ENCODE peak calls at places on chromosomes 12 and 14, in five cellular contexts. One of them, this sample, is unnamed.
A peak's percentile ranks its signal among the peaks of the same experiment; 100 is the strongest.

GRCh38 chr14:26021759-26022158 is 576.1 kb downstream of the NOVA1 start:
- DNase-seq in small intestine: no peak
- DNase-seq in MM.1S: no peak
- DNase-seq in A673: no peak
- DNase-seq in sigmoid colon: no peak
- DNase-seq in this sample: no peak

GRCh38 chr14:60803871-60804270 is 69.3 kb downstream of the MNAT1 start:
- DNase-seq in A673: no peak
- DNase-seq in small intestine: no peak
- DNase-seq in sigmoid colon: no peak
- DNase-seq in MM.1S: no peak
- DNase-seq in this sample: no peak

GRCh38 chr12:107917912-107918800 is 143.7 kb downstream of the ASCL4 start:
- DNase-seq in A673: peak; percentile 23
- DNase-seq in MM.1S: peak; percentile 54
- DNase-seq in small intestine: peak; percentile 46
- DNase-seq in sigmoid colon: no peak
- DNase-seq in this sample: no peak

GRCh38 chr12:109753054-109753401 is 39.4 kb downstream of the FAM222A start:
- DNase-seq in sigmoid colon: peak; percentile 18
- DNase-seq in MM.1S: no peak
- DNase-seq in small intestine: no peak
- DNase-seq in A673: no peak
- DNase-seq in this sample: no peak

GRCh38 chr12:63066136-63066535 is 84.9 kb downstream of the AVPR1A start:
- DNase-seq in MM.1S: no peak
- DNase-seq in sigmoid colon: no peak
- DNase-seq in A673: no peak
- DNase-seq in small intestine: no peak
- DNase-seq in this sample: no peak

GRCh38 chr14:99191663-99192621 is 80.1 kb downstream of the BCL11B start:
- DNase-seq in MM.1S: peak; percentile 19
- DNase-seq in sigmoid colon: peak; percentile 78
- DNase-seq in small intestine: peak; percentile 33
- DNase-seq in A673: peak; percentile 81
- DNase-seq in this sample: no peak

GRCh38 chr12:4274960-4275868 is 1.7 kb downstream of the CCND2 start:
- DNase-seq in sigmoid colon: no peak
- DNase-seq in A673: no peak
- DNase-seq in small intestine: peak; percentile 46
- DNase-seq in MM.1S: no peak
- DNase-seq in this sample: peak; percentile 70

GRCh38 chr12:41089438-41089837 is 98.7 kb upstream of the PDZRN4 start:
- DNase-seq in small intestine: no peak
- DNase-seq in sigmoid colon: no peak
- DNase-seq in A673: no peak
- DNase-seq in MM.1S: no peak
- DNase-seq in this sample: no peak

GRCh38 chr12:87756111-87756510 is 273.1 kb downstream of the C12orf50 start:
- DNase-seq in small intestine: no peak
- DNase-seq in A673: no peak
- DNase-seq in MM.1S: no peak
- DNase-seq in sigmoid colon: no peak
- DNase-seq in this sample: no peak

GRCh38 chr14:25074112-25074511 is 24.2 kb upstream of the STXBP6 start:
- DNase-seq in MM.1S: no peak
- DNase-seq in small intestine: no peak
- DNase-seq in A673: no peak
- DNase-seq in sigmoid colon: no peak
- DNase-seq in this sample: no peak

GRCh38 chr14:53516261-53516774 is 363.2 kb upstream of the DDHD1 start:
- DNase-seq in A673: no peak
- DNase-seq in sigmoid colon: no peak
- DNase-seq in small intestine: no peak
- DNase-seq in MM.1S: no peak
- DNase-seq in this sample: no peak

GRCh38 chr14:57976701-57977100 is 110.8 kb upstream of the SLC35F4 start:
- DNase-seq in small intestine: no peak
- DNase-seq in A673: no peak
- DNase-seq in MM.1S: no peak
- DNase-seq in sigmoid colon: no peak
- DNase-seq in this sample: no peak

GRCh38 chr12:108914031-108914630 is 34.2 kb downstream of the DAO start:
- DNase-seq in small intestine: no peak
- DNase-seq in MM.1S: no peak
- DNase-seq in A673: no peak
- DNase-seq in sigmoid colon: no peak
- DNase-seq in this sample: no peak

GRCh38 chr14:27006520-27006919 is 408.7 kb upstream of the NOVA1 start:
- DNase-seq in sigmoid colon: no peak
- DNase-seq in A673: no peak
- DNase-seq in small intestine: no peak
- DNase-seq in MM.1S: no peak
- DNase-seq in this sample: no peak

GRCh38 chr12:21392384-21392783 is 19.7 kb downstream of the IAPP start:
- DNase-seq in A673: no peak
- DNase-seq in MM.1S: no peak
- DNase-seq in sigmoid colon: no peak
- DNase-seq in small intestine: no peak
- DNase-seq in this sample: no peak

GRCh38 chr14:47929334-47929733 is 253.9 kb upstream of the MDGA2 start:
- DNase-seq in MM.1S: no peak
- DNase-seq in small intestine: no peak
- DNase-seq in sigmoid colon: no peak
- DNase-seq in A673: no peak
- DNase-seq in this sample: no peak

GRCh38 chr12:121189061-121189886 is 20.7 kb upstream of the P2RX4 start:
- DNase-seq in MM.1S: no peak
- DNase-seq in A673: no peak
- DNase-seq in sigmoid colon: no peak
- DNase-seq in small intestine: peak; percentile 61
- DNase-seq in this sample: no peak

GRCh38 chr12:77575376-77575775 is 255.3 kb upstream of the NAV3 start:
- DNase-seq in small intestine: no peak
- DNase-seq in sigmoid colon: no peak
- DNase-seq in MM.1S: no peak
- DNase-seq in A673: no peak
- DNase-seq in this sample: no peak

GRCh38 chr12:130480887-130481286 is 143.2 kb downstream of the PIWIL1 start:
- DNase-seq in small intestine: no peak
- DNase-seq in A673: no peak
- DNase-seq in MM.1S: no peak
- DNase-seq in sigmoid colon: no peak
- DNase-seq in this sample: no peak

GRCh38 chr14:49363926-49364751 is 222.0 kb downstream of the RPS29 start:
- DNase-seq in A673: no peak
- DNase-seq in sigmoid colon: no peak
- DNase-seq in small intestine: no peak
- DNase-seq in MM.1S: no peak
- DNase-seq in this sample: no peak

GRCh38 chr12:117854339-117855012 is 114.3 kb downstream of the KSR2 start:
- DNase-seq in small intestine: peak; percentile 51
- DNase-seq in MM.1S: peak; percentile 36
- DNase-seq in A673: peak; percentile 76
- DNase-seq in sigmoid colon: no peak
- DNase-seq in this sample: no peak

GRCh38 chr14:105943973-105944602 is 417.7 kb downstream of the TMEM121 start:
- DNase-seq in sigmoid colon: no peak
- DNase-seq in A673: no peak
- DNase-seq in small intestine: peak; percentile 54
- DNase-seq in MM.1S: no peak
- DNase-seq in this sample: no peak

GRCh38 chr14:29518335-29518734 is 409.3 kb downstream of the PRKD1 start:
- DNase-seq in A673: peak; percentile 10
- DNase-seq in MM.1S: no peak
- DNase-seq in sigmoid colon: no peak
- DNase-seq in small intestine: no peak
- DNase-seq in this sample: no peak

GRCh38 chr12:92614502-92614901 is 88.3 kb upstream of the PLEKHG7 start:
- DNase-seq in A673: no peak
- DNase-seq in MM.1S: no peak
- DNase-seq in sigmoid colon: no peak
- DNase-seq in small intestine: no peak
- DNase-seq in this sample: no peak

GRCh38 chr14:97251423-97252155 is 454.4 kb downstream of the VRK1 start:
- DNase-seq in small intestine: no peak
- DNase-seq in A673: no peak
- DNase-seq in MM.1S: no peak
- DNase-seq in sigmoid colon: no peak
- DNase-seq in this sample: no peak

GRCh38 chr12:70534466-70534865 is 102.8 kb downstream of the PTPRB start:
- DNase-seq in A673: no peak
- DNase-seq in small intestine: no peak
- DNase-seq in MM.1S: no peak
- DNase-seq in sigmoid colon: no peak
- DNase-seq in this sample: no peak

GRCh38 chr12:102569803-102570202 is 89.4 kb upstream of the IGF1 start:
- DNase-seq in small intestine: no peak
- DNase-seq in MM.1S: no peak
- DNase-seq in A673: no peak
- DNase-seq in sigmoid colon: no peak
- DNase-seq in this sample: no peak

GRCh38 chr12:15208871-15209656 is 12.2 kb downstream of the RERG start:
- DNase-seq in A673: no peak
- DNase-seq in small intestine: no peak
- DNase-seq in MM.1S: no peak
- DNase-seq in sigmoid colon: no peak
- DNase-seq in this sample: no peak

GRCh38 chr12:52696588-52696987 is 6.7 kb downstream of the KRT77 start:
- DNase-seq in sigmoid colon: no peak
- DNase-seq in A673: no peak
- DNase-seq in small intestine: no peak
- DNase-seq in MM.1S: no peak
- DNase-seq in this sample: no peak
- H3K27ac ChIP-seq in sigmoid colon: no peak overlapping the region
- H3K27ac ChIP-seq in A673: no peak overlapping the region
- H3K27ac ChIP-seq in small intestine: no peak overlapping the region
- H3K27ac ChIP-seq in MM.1S: no peak overlapping the region
- H3K27ac ChIP-seq in this sample: no peak overlapping the region

DNA sequence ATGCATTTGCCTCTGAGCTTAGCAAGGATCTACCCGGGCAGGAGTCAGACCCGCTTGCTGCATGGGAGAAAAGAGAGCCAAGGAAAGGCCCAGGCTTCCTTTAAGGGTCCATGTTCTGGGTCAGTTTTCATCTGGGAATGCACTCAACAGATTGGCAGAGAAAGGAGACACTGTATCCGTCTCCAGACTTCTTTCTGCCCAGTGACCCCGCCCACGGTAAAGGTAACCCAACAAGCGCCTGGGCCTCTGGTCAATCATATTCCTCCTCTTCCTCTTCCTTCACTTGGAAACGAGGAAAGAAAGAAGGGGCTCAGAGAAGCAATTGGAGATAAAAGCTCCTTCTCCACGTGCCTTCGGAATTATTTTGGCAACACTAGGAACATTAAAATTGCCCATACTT is 27.1 kb upstream of the TCP11L2 start:
- DNase-seq in small intestine: no peak
- DNase-seq in MM.1S: no peak
- DNase-seq in sigmoid colon: no peak
- DNase-seq in A673: no peak
- DNase-seq in this sample: no peak
- H3K4me3 ChIP-seq in small intestine: no peak overlapping the region
- H3K4me3 ChIP-seq in MM.1S: no peak overlapping the region
- H3K4me3 ChIP-seq in sigmoid colon: no peak overlapping the region
- H3K4me3 ChIP-seq in A673: no peak overlapping the region
- H3K4me3 ChIP-seq in this sample: no peak overlapping the region

GRCh38 chr12:52355181-52355580 is 12.1 kb downstream of the KRT85 start:
- DNase-seq in small intestine: no peak
- DNase-seq in A673: no peak
- DNase-seq in sigmoid colon: no peak
- DNase-seq in MM.1S: no peak
- DNase-seq in this sample: no peak

GRCh38 chr12:52356031-52356761 is 11.1 kb downstream of the KRT85 start:
- DNase-seq in small intestine: no peak
- DNase-seq in MM.1S: no peak
- DNase-seq in sigmoid colon: no peak
- DNase-seq in A673: no peak
- DNase-seq in this sample: no peak

GRCh38 chr12:52353766-52354165 is 13.5 kb downstream of the KRT85 start:
- DNase-seq in MM.1S: no peak
- DNase-seq in small intestine: no peak
- DNase-seq in A673: no peak
- DNase-seq in sigmoid colon: no peak
- DNase-seq in this sample: no peak

GRCh38 chr12:52352951-52353350 is 14.3 kb downstream of the KRT85 start:
- DNase-seq in A673: no peak
- DNase-seq in MM.1S: no peak
- DNase-seq in sigmoid colon: no peak
- DNase-seq in small intestine: no peak
- DNase-seq in this sample: no peak

DNA sequence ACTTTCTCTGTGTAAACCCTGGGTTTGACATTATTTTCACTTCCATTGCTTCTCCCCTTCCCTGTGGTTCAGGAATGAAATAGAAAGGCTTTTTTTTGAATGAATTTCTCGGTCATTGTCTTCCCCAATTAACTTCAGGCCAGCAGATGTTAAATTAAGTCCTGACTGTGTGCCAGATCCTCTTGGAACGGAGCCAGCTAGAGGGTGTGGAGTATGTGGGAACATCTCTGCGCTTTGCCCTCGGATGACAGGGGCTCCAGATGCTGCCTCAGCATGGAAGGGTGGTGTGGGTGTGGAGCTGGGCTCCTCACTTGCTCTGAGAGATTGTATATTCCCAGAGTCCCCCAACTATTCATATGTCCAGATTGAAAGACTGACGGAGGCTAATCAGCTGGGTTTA is 13.1 kb downstream of the KRT85 start:
- DNase-seq in MM.1S: no peak
- DNase-seq in small intestine: peak; percentile 23
- DNase-seq in sigmoid colon: no peak
- DNase-seq in A673: peak; percentile 63
- DNase-seq in this sample: no peak
- H3K27ac ChIP-seq in MM.1S: no peak overlapping the region
- H3K27ac ChIP-seq in small intestine: no peak overlapping the region
- H3K27ac ChIP-seq in sigmoid colon: no peak overlapping the region
- H3K27ac ChIP-seq in A673: no peak overlapping the region
- H3K27ac ChIP-seq in this sample: no peak overlapping the region

GRCh38 chr12:25151476-25151875 is 43.5 kb downstream of the DNAI7 start:
- DNase-seq in A673: peak; percentile 58
- DNase-seq in MM.1S: no peak
- DNase-seq in sigmoid colon: peak; percentile 69
- DNase-seq in small intestine: peak; percentile 6
- DNase-seq in this sample: peak; percentile 76

GRCh38 chr12:25152055-25152454 is 42.9 kb downstream of the DNAI7 start:
- DNase-seq in small intestine: no peak
- DNase-seq in MM.1S: no peak
- DNase-seq in A673: no peak
- DNase-seq in sigmoid colon: no peak
- DNase-seq in this sample: no peak

DNA sequence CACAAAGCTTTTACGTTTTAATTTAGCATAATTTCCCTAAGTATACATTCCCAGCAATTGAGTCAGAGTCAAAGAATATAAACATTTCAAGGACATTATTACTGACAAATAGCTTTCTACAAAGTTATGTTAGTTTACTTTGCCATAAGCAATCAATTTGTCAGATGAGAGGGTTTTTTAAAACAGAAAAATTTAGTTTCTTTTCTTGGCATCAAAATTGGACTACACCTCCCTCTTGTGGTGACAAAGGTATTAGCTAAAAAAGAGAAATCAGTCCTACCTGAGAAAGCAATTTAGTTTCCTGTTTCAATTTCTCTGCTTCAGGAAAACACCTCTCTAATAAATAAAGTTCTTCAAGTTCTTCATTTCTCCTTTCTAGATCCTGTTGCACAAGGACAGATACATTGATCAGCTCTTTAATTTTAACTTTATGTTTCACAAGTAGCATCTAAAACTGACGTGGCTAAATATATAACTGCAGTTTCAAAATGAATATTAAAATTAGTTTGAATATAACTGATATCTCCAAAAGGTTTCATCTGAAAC is 39.9 kb downstream of the DNAI7 start:
- DNase-seq in MM.1S: peak; percentile 58
- DNase-seq in sigmoid colon: no peak
- DNase-seq in small intestine: peak; percentile 42
- DNase-seq in A673: peak; percentile 41
- DNase-seq in this sample: no peak
- H3K4me3 ChIP-seq in MM.1S: peak overlapping the region; percentile 8
- H3K4me3 ChIP-seq in sigmoid colon: no peak overlapping the region
- H3K4me3 ChIP-seq in small intestine: no peak overlapping the region
- H3K4me3 ChIP-seq in A673: no peak overlapping the region
- H3K4me3 ChIP-seq in this sample: no peak overlapping the region